ENCODE peak calls at places on chromosomes 4 and X, in four cellular contexts. H, S, B and Y are unnamed samples.
A peak's percentile ranks its signal among the peaks of the same experiment; 100 is the strongest.

GRCh38 chr4:112063260-112063659 is 82.0 kb upstream of the FAM241A start:
- DNase-seq in H (no peak), S (no peak), B (no peak), Y (no peak)

GRCh38 chrX:123884809-123885408 is 25.1 kb downstream of the XIAP start:
- DNase-seq in H (no peak), B (no peak), S (peak; percentile 10), Y (peak; percentile 55)

GRCh38 chrX:10014462-10015373 is 47.6 kb downstream of the CLDN34 start:
- DNase-seq in B (peak; percentile 91), S (no peak), H (peak; percentile 80), Y (peak; percentile 91)

GRCh38 chr4:176840166-176840565 is 47.4 kb upstream of the VEGFC start:
- DNase-seq in H (no peak), S (no peak), B (no peak), Y (peak; percentile 70)

GRCh38 chr4:15402146-15402545 is 25.7 kb upstream of the C1QTNF7 start:
- DNase-seq in H (no peak), S (no peak), B (no peak), Y (peak; percentile 36)

GRCh38 chr4:186789671-186790070 is 66.0 kb upstream of the FAT1 start:
- DNase-seq in H (no peak), B (no peak), S (no peak), Y (peak; percentile 28)

GRCh38 chr4:82614868-82615449 is 53.2 kb upstream of the TMEM150C start:
- DNase-seq in S (no peak), H (no peak), B (no peak), Y (no peak)

GRCh38 chr4:138308421-138308820 is 66.3 kb upstream of the SLC7A11 start:
- DNase-seq in B (no peak), S (peak; percentile 0), H (no peak), Y (peak; percentile 70)

GRCh38 chrX:136201601-136202000 is 49.6 kb downstream of the MAP7D3 start:
- DNase-seq in B (no peak), H (no peak), S (no peak), Y (no peak)

GRCh38 chrX:42094208-42094607 is 170.9 kb upstream of the CASK start:
- DNase-seq in H (no peak), S (no peak), B (no peak), Y (no peak)

GRCh38 chr4:101292901-101293300 is 54.4 kb downstream of the PPP3CA start:
- DNase-seq in B (no peak), S (no peak), H (no peak), Y (peak; percentile 86)

GRCh38 chr4:74284074-74284473 is 24.2 kb upstream of the EPGN start:
- DNase-seq in S (no peak), B (no peak), H (no peak), Y (peak; percentile 61)

GRCh38 chr4:40843696-40844095 is 93.9 kb downstream of the NSUN7 start:
- DNase-seq in H (no peak), B (no peak), S (no peak), Y (no peak)

GRCh38 chrX:135625995-135626394 is 87.4 kb upstream of the CT45A1 start:
- DNase-seq in H (no peak), B (no peak), S (no peak), Y (no peak)

GRCh38 chr4:127126718-127127117 is 506.0 kb upstream of the INTU start:
- DNase-seq in S (no peak), H (no peak), B (no peak), Y (no peak)

GRCh38 chr4:8922481-8922880 is 50.8 kb upstream of the HMX1 start:
- DNase-seq in S (no peak), B (no peak), H (peak; percentile 18), Y (no peak)

GRCh38 chr4:131381055-131381454 is 1768.0 kb upstream of the PCDH10 start:
- DNase-seq in H (no peak), S (no peak), B (no peak), Y (no peak)

GRCh38 chr4:71198958-71199357 is 139.9 kb upstream of the SLC4A4 start:
- DNase-seq in S (no peak), H (no peak), B (no peak), Y (no peak)

GRCh38 chr4:101356928-101357327 is 9.6 kb upstream of the PPP3CA start:
- DNase-seq in B (no peak), S (peak; percentile 65), H (no peak), Y (peak; percentile 94)

GRCh38 chrX:9656277-9656676 is 109.4 kb downstream of the GPR143 start:
- DNase-seq in H (no peak), B (no peak), S (no peak), Y (peak; percentile 59)

GRCh38 chrX:31506360-31506759 is 434.5 kb upstream of the FTHL17 start:
- DNase-seq in H (no peak), B (no peak), S (no peak), Y (no peak)

GRCh38 chr4:66840178-66840577 is 705.1 kb downstream of the CENPC start:
- DNase-seq in B (no peak), H (no peak), S (no peak), Y (no peak)

GRCh38 chr4:88533937-88534750 is 10.6 kb upstream of the PYURF start:
- DNase-seq in S (no peak), H (no peak), B (no peak), Y (peak; percentile 85)

GRCh38 chr4:55611358-55612059 is 19.5 kb upstream of the PDCL2 start:
- DNase-seq in H (no peak), S (no peak), B (no peak), Y (no peak)

GRCh38 chrX:136646602-136647239 is 1.2 kb upstream of the CD40LG start:
- DNase-seq in H (no peak), S (no peak), B (no peak), Y (no peak)

GRCh38 chr4:103786014-103786413 is 66.2 kb upstream of the TACR3 start:
- DNase-seq in H (no peak), B (no peak), S (peak; percentile 20), Y (peak; percentile 3)

GRCh38 chrX:74537011-74537390 is 77.4 kb downstream of the RLIM start:
- DNase-seq in B (peak; percentile 52), H (peak; percentile 61), S (no peak), Y (peak; percentile 40)

GRCh38 chr4:2262944-2263250 is 988 bp upstream of the MXD4 start:
- DNase-seq in H (no peak), B (peak; percentile 73), S (no peak), Y (no peak)

GRCh38 chr4:140395668-140396067 is 22.2 kb downstream of the SCOC start:
- DNase-seq in S (no peak), H (no peak), B (no peak), Y (no peak)

GRCh38 chr4:120765271-120765985 is 157.1 kb downstream of the PRDM5 start:
- DNase-seq in S (no peak), B (no peak), H (no peak), Y (no peak)

GRCh38 chr4:142953171-142953570 is 107.1 kb upstream of the INPP4B start:
- DNase-seq in B (no peak), H (no peak), S (no peak), Y (no peak)

GRCh38 chr4:5378002-5378401 is 326.7 kb downstream of the STK32B start:
- DNase-seq in H (no peak), B (no peak), S (no peak), Y (no peak)

GRCh38 chr4:1632109-1633104 is 51.7 kb downstream of the FAM53A start:
- DNase-seq in B (no peak), S (no peak), H (no peak), Y (no peak)

GRCh38 chrX:138298268-138298667 is 413.2 kb downstream of the FGF13 start:
- DNase-seq in H (no peak), B (no peak), S (no peak), Y (no peak)

GRCh38 chr4:99405433-99406115 is 29.6 kb downstream of the ADH7 start:
- DNase-seq in B (peak; percentile 84), S (peak; percentile 61), H (peak; percentile 83), Y (peak; percentile 81)

GRCh38 chrX:87475793-87476192 is 41.8 kb upstream of the KLHL4 start:
- DNase-seq in B (no peak), S (no peak), H (no peak), Y (no peak)

GRCh38 chrX:131399692-131400428 is 110.8 kb upstream of the IGSF1 start:
- DNase-seq in H (no peak), B (no peak), S (no peak), Y (no peak)

GRCh38 chrX:131402124-131402811 is 113.2 kb upstream of the IGSF1 start:
- DNase-seq in B (no peak), H (no peak), S (no peak), Y (no peak)

DNA sequence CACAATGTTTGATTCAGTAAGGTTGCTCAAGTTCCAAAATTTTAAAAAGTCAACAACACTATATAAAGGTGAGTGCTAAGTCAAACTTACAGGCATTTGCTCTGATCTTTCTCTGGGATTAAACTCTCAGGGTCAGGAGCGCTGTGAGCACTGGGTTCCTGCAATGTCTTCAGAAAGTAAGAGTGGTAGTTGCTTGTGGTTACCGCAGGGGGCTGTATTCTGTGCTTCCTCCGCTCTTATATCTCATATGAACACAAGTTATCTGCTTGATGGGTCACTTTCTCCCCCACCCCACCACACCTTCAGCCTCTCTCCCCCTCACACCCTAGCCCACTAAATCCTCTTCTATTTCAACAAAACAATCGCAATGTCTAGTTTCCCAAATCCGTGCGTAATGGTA is 116.4 kb upstream of the IGSF1 start:
- DNase-seq in B (no peak), H (no peak), S (peak; percentile 1), Y (no peak)
- TF ChIP-seq CTCF in B (no peak), H (no peak), S (peak; percentile 39), Y (no peak)

GRCh38 chrX:47144626-47145407 is at the start of the genes NDUFB11 and RBM10:
- DNase-seq in S (peak; percentile 73), H (peak; percentile 96), B (peak; percentile 90), Y (peak; percentile 96)

GRCh38 chrX:47146121-47146935 is 1.3 kb downstream of the RBM10 start:
- DNase-seq in H (no peak), B (no peak), S (no peak), Y (no peak)

GRCh38 chrX:47146936-47147859 is 2.2 kb downstream of the RBM10 start:
- DNase-seq in S (no peak), H (no peak), B (no peak), Y (no peak)

GRCh38 chrX:47145408-47146120 is 543 bp downstream of the RBM10 start:
- DNase-seq in B (no peak), H (no peak), S (no peak), Y (no peak)

GRCh38 chrX:47143894-47144625 is 442 bp downstream of the NDUFB11 start:
- DNase-seq in B (peak; percentile 61), S (no peak), H (no peak), Y (peak; percentile 3)
- H3K4me3 ChIP-seq in B (peak overlapping the region; percentile 65), S (peak overlapping the region; percentile 84), H (peak overlapping the region; percentile 64), Y (peak overlapping the region; percentile 78)

GRCh38 chr4:119039779-119040178 is 95.9 kb upstream of the MYOZ2 start:
- DNase-seq in B (no peak), S (no peak), H (no peak), Y (no peak)
- TF ChIP-seq CTCF in B (no peak), S (peak; percentile 25), H (no peak), Y (peak; percentile 16)

DNA sequence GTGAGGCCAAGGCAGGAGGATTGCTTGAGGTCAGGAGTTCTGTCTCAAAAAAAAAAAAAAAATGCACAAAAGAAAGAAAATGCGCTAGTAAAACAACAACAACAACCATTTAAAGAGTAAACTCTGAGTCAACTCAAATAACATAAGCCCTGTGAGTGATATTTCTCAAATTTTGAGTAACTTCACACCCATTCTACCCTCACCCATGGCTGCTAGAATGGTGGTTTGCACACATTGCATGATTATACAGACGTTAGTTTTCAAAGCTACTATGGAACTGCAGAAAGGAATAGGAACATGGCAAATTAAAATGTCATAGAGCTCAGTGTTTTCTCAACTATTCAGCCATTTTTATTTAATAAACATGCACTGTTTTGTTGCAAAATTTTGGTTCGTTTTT is 145.9 kb downstream of the OPHN1 start:
- DNase-seq in S (no peak), H (no peak), B (no peak), Y (no peak)
- H3K4me3 ChIP-seq in S (no peak overlapping the region), H (no peak overlapping the region), B (no peak overlapping the region), Y (no peak overlapping the region)